ENCODE peak calls at places on chromosomes 6 and 20, in eight cellular contexts. R is AG04449, G is lower leg skin, A is astrocyte of the spinal cord, M is thyroid gland, I is cardiac fibroblast, W is WERI-Rb-1, S is AG10803. P is an unnamed sample.

GRCh38 chr6:10837692-10837996 is 695 bp downstream of the MAK start:
- DNase-seq in R (no peak), M (no peak), A (peak; percentile 18), G (no peak), I (peak; percentile 22), W (peak; percentile 56), S (no peak), P (no peak)

GRCh38 chr20:20359628-20360027 is 8.3 kb upstream of the INSM1 start:
- DNase-seq in M (no peak), G (no peak), W (no peak), A (no peak), R (no peak), S (no peak), I (no peak), P (no peak)

GRCh38 chr6:122322824-122323223 is 76.6 kb upstream of the HSF2 start:
- DNase-seq in A (peak; percentile 43), R (no peak), M (no peak), I (peak; percentile 25), W (no peak), S (peak; percentile 17), G (no peak), P (no peak)

GRCh38 chr6:122476131-122476530 is 4.5 kb upstream of the SERINC1 start:
- DNase-seq in M (no peak), I (peak; percentile 52), R (no peak), W (no peak), G (no peak), A (peak; percentile 42), S (peak; percentile 31), P (no peak)

GRCh38 chr6:87698618-87699017 is 3.4 kb downstream of the AKIRIN2 start:
- DNase-seq in M (no peak), S (peak; percentile 21), A (peak; percentile 37), R (no peak), W (no peak), G (no peak), I (peak; percentile 39), P (no peak)

GRCh38 chr6:4316867-4317400 is 181.6 kb upstream of the ECI2 start:
- DNase-seq in W (no peak), A (peak; percentile 70), S (peak; percentile 94), I (peak; percentile 90), G (peak; percentile 78), M (no peak), R (peak; percentile 29), P (no peak)

GRCh38 chr6:96939019-96939805 is 14.7 kb downstream of the KLHL32 start:
- DNase-seq in S (peak; percentile 61), A (peak; percentile 42), I (peak; percentile 55), R (peak; percentile 16), W (no peak), M (no peak), G (peak; percentile 31), P (no peak)

GRCh38 chr6:131383421-131384411 is 189.3 kb upstream of the ARG1 start:
- DNase-seq in R (no peak), S (peak; percentile 72), A (no peak), W (peak; percentile 22), M (no peak), G (no peak), I (no peak), P (no peak)

GRCh38 chr20:50366270-50367103 is 143.7 kb upstream of the PTPN1 start:
- DNase-seq in S (peak; percentile 14), I (peak; percentile 62), A (peak; percentile 56), W (no peak), R (no peak), M (peak; percentile 85), G (no peak), P (no peak)

GRCh38 chr20:63703976-63704748 is 3.6 kb downstream of the ARFRP1 start:
- DNase-seq in I (no peak), S (no peak), M (no peak), W (no peak), R (no peak), A (no peak), G (no peak), P (no peak)

GRCh38 chr6:37704066-37704465 is 6.4 kb upstream of the MDGA1 start:
- DNase-seq in A (no peak), I (no peak), W (no peak), S (no peak), R (no peak), M (no peak), G (no peak), P (no peak)

GRCh38 chr6:105135056-105135455 is 44.8 kb downstream of the POPDC3 start:
- DNase-seq in M (no peak), A (peak; percentile 38), S (peak; percentile 50), I (peak; percentile 33), W (peak; percentile 24), G (no peak), R (no peak), P (no peak)

GRCh38 chr6:148455674-148456559 is 113.3 kb downstream of the SASH1 start:
- DNase-seq in M (no peak), G (no peak), A (no peak), W (no peak), S (no peak), R (no peak), I (no peak), P (no peak)

GRCh38 chr6:12485226-12485764 is 195.1 kb downstream of the EDN1 start:
- DNase-seq in R (no peak), G (no peak), W (no peak), S (no peak), I (no peak), M (no peak), A (no peak), P (no peak)

GRCh38 chr6:68559716-68560115 is 75.4 kb upstream of the ADGRB3 start:
- DNase-seq in I (no peak), W (peak; percentile 65), M (no peak), S (no peak), R (no peak), G (no peak), A (peak; percentile 67), P (no peak)

GRCh38 chr6:34664270-34664971 is 32.1 kb downstream of the ILRUN start:
- DNase-seq in R (no peak), G (no peak), A (peak; percentile 45), S (peak; percentile 39), M (no peak), W (no peak), I (peak; percentile 76), P (no peak)

GRCh38 chr20:20195011-20195705 is 142.8 kb downstream of the CFAP61 start:
- DNase-seq in A (no peak), S (no peak), I (no peak), R (no peak), M (no peak), G (no peak), W (no peak), P (no peak)

GRCh38 chr6:139482184-139482751 is 107.8 kb upstream of the CITED2 start:
- DNase-seq in W (no peak), M (no peak), G (no peak), S (no peak), I (peak; percentile 20), R (no peak), A (no peak), P (no peak)

GRCh38 chr20:61422636-61423425 is 170.8 kb downstream of the CDH4 start:
- DNase-seq in A (no peak), G (no peak), I (no peak), M (no peak), R (no peak), W (no peak), S (no peak), P (no peak)
- TF ChIP-seq CTCF in A (no peak), G (no peak), I (no peak), M (no peak), R (no peak), W (no peak), S (no peak), P (no peak)

DNA sequence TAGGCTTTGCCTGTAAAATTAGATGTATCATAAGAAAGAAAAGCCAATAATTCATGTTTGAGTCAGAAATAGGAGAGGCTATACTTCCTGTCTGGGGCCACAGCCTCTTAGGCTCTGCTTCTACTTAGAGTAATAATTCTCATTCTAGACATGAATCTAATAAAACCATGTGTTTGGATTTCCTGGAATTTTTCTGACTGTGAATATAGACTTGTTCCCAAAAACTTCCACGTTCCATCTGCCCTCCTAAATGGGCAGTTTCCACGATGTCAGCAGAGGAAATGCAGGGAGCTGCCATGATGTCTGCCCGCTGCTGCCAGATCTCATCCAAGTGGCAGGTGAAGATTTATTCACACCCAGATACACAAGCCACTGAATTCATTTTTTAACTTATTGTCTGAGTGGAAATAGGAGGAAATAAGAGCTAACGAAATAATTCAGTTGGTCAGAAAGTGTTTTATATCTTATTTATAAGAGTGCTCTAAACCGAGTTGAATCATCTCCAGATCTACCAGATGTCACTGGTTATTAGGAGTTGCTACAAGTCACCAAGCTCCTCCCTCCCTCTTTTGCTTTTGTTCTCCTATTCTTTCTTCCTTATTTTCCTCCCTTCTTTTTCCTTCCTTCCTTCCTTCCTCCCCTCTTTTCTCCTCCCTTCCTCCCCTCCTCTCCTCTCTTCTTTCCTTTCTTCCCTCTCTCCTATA is 69.3 kb downstream of the ALDH8A1 start:
- DNase-seq in R (no peak), G (no peak), A (no peak), S (peak; percentile 84), I (no peak), M (no peak), W (no peak), P (no peak)
- H3K4me3 ChIP-seq in R (no peak overlapping the region), G (no peak overlapping the region), A (no peak overlapping the region), S (no peak overlapping the region), I (no peak overlapping the region), M (no peak overlapping the region), W (no peak overlapping the region), P (no peak overlapping the region)

GRCh38 chr6:150686566-150686965 is 86.9 kb downstream of the PLEKHG1 start:
- DNase-seq in G (no peak), S (no peak), W (no peak), I (no peak), R (no peak), M (no peak), A (no peak), P (no peak)

GRCh38 chr6:150687508-150687907 is 87.8 kb downstream of the PLEKHG1 start:
- DNase-seq in I (no peak), A (peak; percentile 25), W (no peak), G (no peak), R (no peak), M (peak; percentile 29), S (no peak), P (no peak)

GRCh38 chr6:150684715-150685459 is 85.2 kb downstream of the PLEKHG1 start:
- DNase-seq in W (no peak), S (no peak), I (no peak), R (no peak), A (no peak), M (peak; percentile 59), G (no peak), P (no peak)

GRCh38 chr6:150684161-150684560 is 84.5 kb downstream of the PLEKHG1 start:
- DNase-seq in S (no peak), R (no peak), I (no peak), G (no peak), M (no peak), W (no peak), A (no peak), P (no peak)

GRCh38 chr6:150685860-150686259 is 86.2 kb downstream of the PLEKHG1 start:
- DNase-seq in R (no peak), I (peak; percentile 15), A (no peak), S (no peak), M (no peak), G (no peak), W (peak; percentile 56), P (peak; percentile 31)
- TF ChIP-seq CTCF in R (peak; percentile 51), I (peak; percentile 48), A (peak; percentile 66), S (peak; percentile 50), M (peak; percentile 31), G (no peak), W (peak; percentile 76), P (peak; percentile 85)

DNA sequence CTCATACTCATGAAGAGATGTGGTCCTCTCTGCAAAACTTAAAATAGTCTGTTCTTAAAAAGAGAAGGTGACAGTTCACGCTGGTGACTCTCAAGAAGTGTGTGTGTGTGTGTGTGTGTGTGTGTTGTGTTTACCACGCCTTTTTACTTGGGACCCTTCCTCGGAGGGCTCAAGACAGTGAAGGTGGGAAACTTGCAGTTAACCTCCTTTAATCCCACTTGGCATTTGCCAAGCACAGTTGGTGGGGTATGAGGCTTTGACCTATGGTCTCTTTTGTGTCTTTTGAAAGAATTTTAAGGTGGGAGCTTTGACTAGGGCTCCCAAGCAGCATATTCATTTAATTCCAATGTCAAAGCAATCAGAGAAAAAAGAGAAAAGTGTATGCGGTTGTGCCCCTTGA is 395.8 kb downstream of the TFAP2B start:
- DNase-seq in I (no peak), G (no peak), R (no peak), A (no peak), S (no peak), M (no peak), W (no peak), P (no peak)
- H3K4me3 ChIP-seq in I (no peak overlapping the region), G (no peak overlapping the region), R (no peak overlapping the region), A (no peak overlapping the region), S (no peak overlapping the region), M (no peak overlapping the region), W (no peak overlapping the region), P (no peak overlapping the region)

P was measured in GM12864.